ENCODE peak calls at places on chromosomes 11 and 22, in five cellular contexts. P is H9, J is trophoblast cell, I is mesenchymal stem cell, H is H1. A is an unnamed sample.

GRCh38 chr11:104609297-104609696 is 289.0 kb downstream of the CASP12 start:
- DNase-seq in J (peak), H (no peak), P (peak), I (peak), A (peak)

GRCh38 chr22:32622762-32623147 is 148.1 kb downstream of the FBXO7 start:
- DNase-seq in P (no peak), J (no peak), I (no peak), H (no peak), A (no peak)

GRCh38 chr11:106679633-106680032 is 338.6 kb downstream of the GUCY1A2 start:
- DNase-seq in I (no peak), J (no peak), P (no peak), H (no peak), A (no peak)

GRCh38 chr11:120180571-120181445 is 30.0 kb upstream of the OAF start:
- DNase-seq in H (no peak), J (no peak), I (peak), P (peak), A (peak)

GRCh38 chr22:21937821-21938070 is 14.9 kb downstream of the PPM1F start:
- DNase-seq in J (no peak), H (no peak), I (no peak), P (no peak), A (no peak)

GRCh38 chr11:62502030-62502730 is 44.4 kb downstream of the AHNAK start:
- DNase-seq in I (no peak), P (no peak), H (no peak), J (no peak), A (no peak)

GRCh38 chr11:77457340-77457739 is 16.6 kb downstream of the PAK1 start:
- DNase-seq in I (no peak), P (peak), J (no peak), H (no peak), A (peak)

GRCh38 chr11:121763526-121763925 is 310.8 kb upstream of the SORL1-AS1 start:
- DNase-seq in J (no peak), I (no peak), H (no peak), P (no peak), A (no peak)

GRCh38 chr11:45285931-45286632 is at the start of gene SYT13:
- DNase-seq in J (peak), H (peak), P (peak), I (no peak), A (peak)

GRCh38 chr11:114059984-114060401 is 482 bp downstream of the ZBTB16 start:
- DNase-seq in I (peak), J (no peak), H (peak), P (no peak), A (no peak)

GRCh38 chr11:110479445-110480101 is 49.8 kb downstream of the FDX1 start:
- DNase-seq in P (no peak), H (no peak), J (no peak), I (peak), A (no peak)

GRCh38 chr11:121365304-121365703 is 72.7 kb downstream of the SC5D start:
- DNase-seq in P (no peak), I (no peak), H (no peak), J (no peak), A (no peak)

GRCh38 chr11:128305588-128305987 is 281.8 kb downstream of the ETS1 start:
- DNase-seq in H (no peak), J (no peak), I (no peak), P (no peak), A (no peak)

GRCh38 chr11:2428322-2428795 is 16.0 kb downstream of the TRPM5 start:
- DNase-seq in I (peak), H (peak), P (peak), J (peak), A (peak)

GRCh38 chr11:92569717-92570116 is 345.1 kb downstream of the FAT3 start:
- DNase-seq in P (no peak), I (no peak), H (no peak), J (no peak), A (no peak)

GRCh38 chr11:116471608-116472007 is 301.2 kb downstream of the BUD13 start:
- DNase-seq in H (no peak), P (no peak), I (no peak), J (peak), A (no peak)

GRCh38 chr22:47094861-47095330 is 332.4 kb downstream of the TBC1D22A start:
- DNase-seq in J (peak), H (no peak), I (no peak), P (no peak), A (no peak)

GRCh38 chr22:35410663-35411034 is 10.7 kb downstream of the MCM5 start:
- DNase-seq in P (no peak), J (no peak), H (no peak), I (no peak), A (no peak)

DNA sequence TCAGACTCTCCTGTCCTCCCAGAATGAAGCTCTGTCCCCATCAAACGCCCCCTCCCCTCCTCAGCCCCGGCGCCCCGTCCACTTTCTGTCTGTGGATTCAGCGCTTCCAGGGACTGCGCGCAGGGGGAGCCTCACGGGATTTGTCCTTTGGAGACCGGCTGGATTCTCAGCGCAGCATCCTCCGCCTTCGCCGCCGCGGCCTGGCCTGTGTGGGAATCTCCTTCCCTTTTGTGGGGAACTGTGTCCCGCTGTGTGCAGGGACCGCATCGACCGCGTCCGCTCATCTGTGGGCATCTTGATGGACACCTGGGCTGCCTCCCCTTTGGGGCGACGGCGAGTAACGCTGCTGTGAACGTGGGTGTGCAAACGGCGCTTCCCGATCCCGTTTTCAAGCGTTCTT is 1.1 kb upstream of the SCT start:
- DNase-seq in I (no peak), J (no peak), P (no peak), H (peak), A (no peak)
- H2BK12ac ChIP-seq in I (no peak), J (no peak), P (no peak), H (no peak), A (no peak)

GRCh38 chr22:20054034-20054427 is 26.0 kb upstream of the DGCR8 start:
- DNase-seq in I (no peak), P (no peak), J (no peak), H (no peak), A (no peak)
- H2BK12ac ChIP-seq in I (no peak), P (no peak), J (no peak), H (no peak), A (no peak)

DNA sequence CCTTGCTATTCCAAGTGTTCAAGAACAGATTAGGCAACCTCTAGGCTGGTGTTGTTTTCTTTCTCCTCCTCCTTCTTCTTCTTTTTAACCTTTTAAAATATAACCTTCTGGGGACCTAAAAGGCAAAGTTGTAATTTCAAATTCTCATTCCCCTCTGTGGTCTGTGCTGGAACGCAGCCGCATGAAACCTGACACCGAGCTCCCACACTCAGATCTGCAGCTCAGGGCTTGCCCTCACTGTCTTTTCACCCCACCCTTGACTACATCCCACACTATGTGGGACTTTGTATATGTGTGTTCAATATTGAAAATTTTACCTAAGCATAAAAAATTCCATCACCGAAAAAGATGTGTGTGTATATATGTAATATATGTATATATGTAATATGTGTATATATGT is 62.0 kb upstream of the ARHGAP42 start:
- DNase-seq in I (no peak), P (no peak), J (no peak), H (no peak), A (no peak)
- H2BK12ac ChIP-seq in I (no peak), P (no peak), J (no peak), H (no peak), A (no peak)

GRCh38 chr22:17086301-17086700 is 1.5 kb downstream of the IL17RA start:
- DNase-seq in I (no peak), H (no peak), J (no peak), P (no peak), A (no peak)
- H2BK12ac ChIP-seq in I (no peak), H (no peak), J (no peak), P (no peak), A (no peak)

DNA sequence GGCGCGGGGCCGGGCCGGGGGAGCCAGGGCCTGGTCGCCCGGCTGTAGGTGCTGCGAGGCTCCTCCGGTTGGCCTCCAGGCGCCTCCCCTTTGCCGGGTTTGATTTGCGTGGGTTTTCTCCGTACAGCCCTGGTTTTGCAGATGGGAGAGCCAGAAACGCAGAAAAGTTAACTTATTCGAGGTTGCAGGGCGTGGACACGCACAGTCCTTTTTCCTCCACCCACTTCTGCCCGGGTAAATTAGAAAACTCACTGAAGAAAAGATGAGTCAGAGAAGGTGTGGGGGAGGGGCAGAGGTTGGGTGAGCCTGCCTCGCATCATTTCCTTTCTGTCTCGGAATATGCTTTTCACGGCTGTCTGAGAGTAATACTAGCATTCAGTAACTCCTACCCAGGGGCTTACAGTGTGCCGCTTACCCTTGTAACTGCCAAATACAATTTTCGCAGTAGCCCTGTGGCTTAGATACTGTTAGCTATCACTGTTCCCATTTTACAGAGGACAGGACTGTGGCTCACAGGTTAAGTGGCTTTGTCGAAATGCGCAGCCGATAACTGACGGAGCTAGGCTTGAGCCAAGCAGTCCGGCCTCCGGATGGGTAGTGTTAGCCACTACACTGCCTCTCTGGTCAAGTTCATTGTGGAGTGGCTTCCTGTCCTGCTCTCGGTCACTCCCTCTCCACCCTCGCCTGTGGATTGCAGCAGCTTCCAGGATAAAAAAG is 811 bp downstream of the FADD start:
- DNase-seq in P (no peak), H (no peak), J (peak), I (peak), A (no peak)
- H2BK12ac ChIP-seq in P (peak), H (peak), J (no peak), I (peak), A (no peak)

DNA sequence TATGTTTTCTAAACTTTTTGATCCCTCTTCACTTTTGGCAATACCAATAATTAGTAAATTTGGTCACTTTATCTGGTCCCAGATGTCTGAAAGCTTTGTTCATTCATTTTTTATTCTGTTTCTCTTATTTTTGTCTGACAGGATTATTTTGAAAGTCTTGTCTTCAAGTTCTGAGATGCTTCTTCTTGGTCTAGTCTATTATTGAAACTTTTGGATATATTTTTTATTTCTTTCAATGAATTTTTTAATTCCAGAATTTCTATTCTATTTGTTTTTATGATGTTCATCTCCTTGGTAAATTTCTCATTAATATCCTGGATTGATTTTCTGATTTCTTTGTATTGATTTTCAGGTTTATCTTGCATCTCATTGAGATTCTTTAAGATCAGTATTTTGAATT is 54.1 kb upstream of the RAB38 start:
- DNase-seq in H (no peak), I (no peak), P (no peak), J (no peak), A (no peak)
- H2BK12ac ChIP-seq in H (no peak), I (no peak), P (no peak), J (no peak), A (no peak)

GRCh38 chr11:79147731-79148130 is 293.1 kb downstream of the TENM4 start:
- DNase-seq in J (no peak), H (no peak), I (no peak), P (no peak), A (no peak)

GRCh38 chr11:79150320-79150719 is 290.5 kb downstream of the TENM4 start:
- DNase-seq in I (no peak), P (no peak), J (no peak), H (no peak), A (no peak)

GRCh38 chr11:79155237-79155636 is 285.6 kb downstream of the TENM4 start:
- DNase-seq in I (no peak), H (no peak), J (no peak), P (no peak), A (no peak)

GRCh38 chr11:79152511-79152910 is 288.3 kb downstream of the TENM4 start:
- DNase-seq in P (no peak), J (no peak), H (no peak), I (no peak), A (no peak)

DNA sequence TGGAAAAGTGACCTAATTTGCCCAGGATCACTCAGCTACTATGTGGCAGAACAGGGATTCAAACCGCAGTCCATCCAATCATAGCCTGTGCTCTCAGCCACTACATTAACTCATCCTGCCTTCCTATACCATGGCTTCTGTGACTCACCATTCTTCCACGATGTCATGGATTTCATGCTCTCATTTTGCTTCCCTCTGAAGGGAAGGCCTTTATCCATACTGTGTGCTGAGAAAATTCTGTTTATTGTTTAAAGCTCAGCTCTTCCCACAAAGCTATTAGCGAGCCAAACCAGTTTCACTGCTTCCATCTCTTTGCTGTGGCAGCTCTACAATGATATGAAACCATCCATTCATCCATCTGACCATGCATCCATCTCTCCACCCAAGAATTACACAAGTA is 289.9 kb downstream of the TENM4 start:
- DNase-seq in P (no peak), I (peak), J (no peak), H (no peak), A (no peak)
- H2BK12ac ChIP-seq in P (no peak), I (no peak), J (no peak), H (no peak), A (no peak)

GRCh38 chr11:33172996-33173395 is 11.7 kb upstream of the CSTF3 start:
- DNase-seq in P (no peak), I (peak), J (peak), H (no peak), A (no peak)

GRCh38 chr11:33177676-33178336 is 16.5 kb upstream of the CSTF3 start:
- DNase-seq in P (peak), J (no peak), H (no peak), I (no peak), A (no peak)

GRCh38 chr11:33182246-33182878 is 21.1 kb upstream of the CSTF3 start:
- DNase-seq in P (no peak), J (no peak), I (no peak), H (no peak), A (no peak)

GRCh38 chr11:33179431-33179830 is 18.2 kb upstream of the CSTF3 start:
- DNase-seq in H (no peak), J (no peak), P (no peak), I (peak), A (no peak)

GRCh38 chr11:33178443-33179154 is 17.3 kb upstream of the CSTF3 start:
- DNase-seq in H (no peak), P (no peak), I (peak), J (no peak), A (no peak)
- H2BK12ac ChIP-seq in H (no peak), P (no peak), I (no peak), J (no peak), A (no peak)

DNA sequence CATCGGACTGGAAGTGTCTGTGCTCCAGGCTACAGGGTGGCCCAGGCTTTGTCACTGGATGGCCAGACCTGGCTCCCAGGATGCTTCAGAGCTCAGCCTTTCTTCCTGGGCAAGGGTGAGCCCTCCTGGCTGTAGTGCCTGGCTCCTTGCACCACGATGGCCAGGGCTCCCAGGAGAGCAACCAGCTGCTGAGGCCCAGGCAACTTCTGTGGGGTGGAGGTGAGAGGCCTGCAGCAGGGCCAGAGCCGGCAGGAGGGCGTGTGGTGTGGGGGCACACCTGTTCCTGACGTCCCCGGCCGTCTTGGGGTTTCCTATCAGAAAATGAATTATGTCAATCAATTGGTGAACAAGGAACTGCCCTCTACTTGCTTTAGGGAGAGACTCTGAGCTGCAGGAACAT is 82.1 kb downstream of the DHCR7 start:
- DNase-seq in J (no peak), H (no peak), P (no peak), I (no peak), A (no peak)
- H2BK12ac ChIP-seq in J (no peak), H (no peak), P (no peak), I (no peak), A (no peak)

GRCh38 chr11:20003357-20003756 is 156.9 kb downstream of the DBX1 start:
- DNase-seq in H (no peak), J (no peak), I (no peak), P (no peak), A (no peak)
- H2BK12ac ChIP-seq in H (peak), J (peak), I (no peak), P (no peak), A (no peak)